ENCODE peak calls at places on chromosomes 12 and 14, in ten cellular contexts. W is H1, T is prostate gland, N is IMR-90, P is tibial nerve, D is esophagus muscularis mucosa, G is sigmoid colon, Y is HepG2, M is heart left ventricle, B is adrenal gland. C is an unnamed sample. For H3K4me1, the result is how much of the 10 kb centered on the place peaks cover.

GRCh38 chr12:32532415-32532814 is 133.1 kb downstream of the FGD4 start:
- DNase-seq in W (no peak), M (no peak), D (no peak), B (no peak), G (no peak), N (no peak), T (no peak), Y (peak), P (no peak), C (no peak)

GRCh38 chr12:12482150-12482761 is 80.4 kb downstream of the DUSP16 start:
- DNase-seq in Y (no peak), M (no peak), T (no peak), G (no peak), P (no peak), W (no peak), D (no peak), B (no peak), N (no peak), C (no peak)

GRCh38 chr12:63844391-63845341 is at the start of gene SRGAP1:
- DNase-seq in B (peak), N (peak), W (no peak), M (peak), Y (peak), D (peak), T (peak), P (peak), G (peak), C (peak)

GRCh38 chr14:73058923-73059311 is 583 bp downstream of the RBM25 start:
- DNase-seq in W (peak), T (peak), N (peak), D (peak), G (no peak), B (peak), P (no peak), M (no peak), Y (peak), C (peak)

GRCh38 chr12:52338241-52338960 is 17.2 kb upstream of the KRT83 start:
- DNase-seq in T (no peak), Y (no peak), D (no peak), G (no peak), B (no peak), P (no peak), N (no peak), W (no peak), M (no peak), C (peak)

GRCh38 chr12:124448955-124449622 is 118.3 kb downstream of the NCOR2 start:
- DNase-seq in Y (no peak), P (no peak), W (no peak), B (no peak), G (no peak), N (no peak), T (no peak), M (no peak), D (no peak), C (no peak)

GRCh38 chr12:70258605-70259403 is 15.6 kb downstream of the CNOT2 start:
- DNase-seq in N (no peak), P (no peak), W (no peak), Y (peak), D (no peak), B (no peak), T (no peak), G (no peak), M (no peak), C (no peak)

GRCh38 chr12:97960741-97961608 is 498.4 kb downstream of the RMST start:
- DNase-seq in W (peak), B (peak), N (no peak), D (no peak), P (no peak), Y (peak), T (peak), M (no peak), G (no peak), C (no peak)

GRCh38 chr12:115871714-115872113 is 405.8 kb downstream of the MED13L start:
- DNase-seq in Y (peak), B (peak), D (no peak), N (peak), W (no peak), P (no peak), T (no peak), G (no peak), M (no peak), C (no peak)

GRCh38 chr14:104795781-104796681 is 483 bp upstream of the AKT1 start:
- DNase-seq in D (no peak), M (peak), P (peak), Y (peak), G (no peak), B (no peak), N (no peak), W (no peak), T (no peak), C (no peak)

GRCh38 chr14:78985668-78986073 is 815.5 kb downstream of the NRXN3 start:
- DNase-seq in W (peak), T (no peak), B (no peak), M (no peak), G (no peak), P (no peak), D (no peak), N (no peak), Y (no peak), C (no peak)

GRCh38 chr12:127928615-127929014 is 338.4 kb upstream of the TMEM132C start:
- DNase-seq in N (no peak), G (no peak), T (no peak), M (no peak), B (no peak), W (no peak), Y (no peak), P (no peak), D (no peak), C (no peak)

GRCh38 chr12:1575799-1576401 is 18.5 kb downstream of the FBXL14 start:
- DNase-seq in N (peak), Y (no peak), B (no peak), W (no peak), T (peak), M (no peak), G (no peak), P (no peak), D (no peak), C (no peak)

GRCh38 chr12:49868952-49869815 is 26.3 kb upstream of the BCDIN3D start:
- DNase-seq in G (peak), N (peak), B (peak), D (peak), M (peak), P (peak), T (peak), W (peak), Y (peak), C (peak)

GRCh38 chr12:100199347-100200136 is 1.1 kb upstream of the ACTR6 start:
- DNase-seq in B (peak), G (peak), T (peak), P (no peak), W (peak), M (peak), N (no peak), D (no peak), Y (peak), C (peak)

GRCh38 chr12:106903241-106903950 is 52.3 kb upstream of the TMEM263 start:
- DNase-seq in W (peak), D (no peak), P (peak), T (peak), M (peak), N (peak), G (peak), B (peak), Y (peak), C (peak)

GRCh38 chr14:38210168-38210567 is 2.5 kb downstream of the SSTR1 start:
- DNase-seq in D (no peak), G (no peak), N (peak), P (no peak), Y (no peak), T (no peak), W (no peak), B (no peak), M (no peak), C (no peak)

GRCh38 chr12:122064780-122065588 is 13.6 kb upstream of the MLXIP start:
- DNase-seq in N (peak), M (no peak), D (no peak), W (peak), B (no peak), G (peak), Y (peak), T (no peak), P (no peak), C (no peak)
- H3K4me1 ChIP-seq in N (under half), M (under half), D (under half), W (under half), B (under half), G (half or more), Y (under half), T (under half), P (under half), C (under half)

DNA sequence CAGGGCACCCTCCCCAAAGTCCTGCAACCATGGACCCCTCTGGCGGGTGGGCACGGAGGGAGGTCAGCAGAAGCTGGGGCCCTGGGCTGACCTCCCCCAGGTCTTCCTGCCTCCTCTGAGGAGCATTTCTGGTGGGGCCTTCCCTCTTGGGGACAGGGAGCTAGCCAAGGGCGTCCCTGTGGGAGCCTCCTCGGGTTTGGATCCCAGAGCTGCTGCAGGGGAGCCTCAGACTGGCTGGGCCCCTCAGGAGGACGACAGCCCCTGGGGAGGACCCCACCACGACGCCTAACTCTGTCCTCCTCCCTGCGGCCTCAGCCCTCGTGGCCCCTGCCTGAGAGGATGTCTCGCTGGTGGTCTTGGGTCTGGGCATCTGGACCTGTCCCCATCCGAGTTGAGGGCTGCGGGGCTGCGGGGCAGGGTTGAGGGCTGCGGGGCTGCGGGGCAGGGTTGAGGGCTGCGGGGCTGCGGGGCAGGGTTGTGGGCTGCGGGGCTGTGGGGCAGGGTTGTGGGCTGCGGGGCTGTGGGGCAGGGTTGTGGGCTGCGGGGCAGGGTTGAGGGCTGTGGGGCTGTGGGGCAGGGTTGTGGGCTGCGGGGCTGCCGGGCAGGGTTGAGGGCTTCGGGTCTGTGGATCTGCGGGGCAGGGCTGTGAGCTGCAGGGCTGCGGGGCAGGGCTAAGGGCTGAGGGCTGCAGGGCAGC is 37.4 kb downstream of the FBRSL1 start:
- DNase-seq in P (no peak), T (no peak), N (no peak), G (no peak), W (no peak), Y (no peak), B (no peak), D (no peak), M (no peak), C (no peak)
- H3K27ac ChIP-seq in P (no peak), T (no peak), N (no peak), G (no peak), W (no peak), Y (no peak), B (no peak), D (no peak), M (no peak), C (no peak)

GRCh38 chr12:53468286-53468685 is 16.4 kb downstream of the PCBP2 start:
- DNase-seq in M (no peak), P (no peak), D (no peak), W (no peak), N (no peak), T (no peak), B (no peak), Y (no peak), G (no peak), C (no peak)
- TF ChIP-seq POLR2A in M (no peak), P (no peak), D (no peak), W (peak), N (no peak), T (no peak), B (no peak), Y (no peak), G (no peak), C (no peak)

DNA sequence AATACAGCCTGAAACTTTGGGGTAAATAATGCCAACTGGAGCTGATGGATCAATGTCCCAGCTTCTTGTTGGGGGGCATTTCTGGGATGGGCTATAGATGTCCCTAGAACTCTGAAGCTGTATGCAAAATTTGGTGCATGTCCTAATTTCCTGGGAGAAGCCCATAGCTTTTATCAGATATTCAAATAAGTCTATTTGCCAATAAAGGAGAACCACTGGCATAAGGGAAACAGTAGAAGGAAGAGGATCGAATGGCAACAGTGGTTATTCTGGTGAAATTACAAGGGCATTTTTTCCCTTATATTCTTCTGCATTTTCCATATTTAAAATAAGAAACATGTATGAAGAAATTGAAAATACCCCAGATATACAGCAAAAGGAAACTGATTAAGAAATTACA is 34.2 kb downstream of the PSMA6 start:
- DNase-seq in G (no peak), P (no peak), T (no peak), M (no peak), Y (no peak), D (no peak), N (no peak), W (peak), B (no peak), C (no peak)
- H3K4me1 ChIP-seq in G (under half), P (under half), T (under half), M (under half), Y (under half), D (under half), N (under half), W (under half), B (under half), C (under half)

DNA sequence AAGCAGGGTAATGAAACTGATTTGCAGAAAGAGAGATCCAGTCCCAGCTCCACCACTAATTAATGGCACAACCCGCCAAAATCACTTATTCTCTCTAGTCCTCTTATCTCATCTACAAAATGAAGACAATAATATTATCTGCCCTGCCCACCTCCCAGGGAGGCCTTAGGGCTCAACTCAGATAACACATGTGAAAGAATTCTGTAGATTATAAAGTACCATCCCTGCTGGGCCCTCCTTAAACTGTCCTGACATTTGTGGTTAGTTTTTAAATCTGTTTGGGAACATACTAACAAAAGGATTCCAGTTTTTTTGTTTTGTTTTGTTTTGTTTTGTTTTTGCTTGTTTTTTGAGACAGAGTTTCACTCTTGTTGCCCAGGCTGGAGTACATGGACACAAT is 7.3 kb downstream of the POMT2 start:
- DNase-seq in D (no peak), G (peak), Y (no peak), W (no peak), B (no peak), T (no peak), M (no peak), N (no peak), P (no peak), C (no peak)
- H3K27ac ChIP-seq in D (no peak), G (no peak), Y (no peak), W (no peak), B (no peak), T (peak), M (no peak), N (peak), P (peak), C (peak)

C was measured in breast epithelium.